ENCODE peak calls at places on chromosomes 6 and 20, in nine cellular contexts. U is GM23248; E is IMR-90; B is left ventricle myocardium inferior; T is Peyer's patch; Z is CD8-positive, alpha-beta memory T cell; P is heart right ventricle; I is neuronal stem cell; G is GM23338. X is an unnamed sample.

GRCh38 chr6:154537486-154537885 is 27.0 kb upstream of the CNKSR3 start:
- DNase-seq in U (no peak), E (no peak), B (no peak), T (no peak), Z (no peak), P (no peak), I (no peak), G (peak; percentile 27), X (no peak)

GRCh38 chr6:28816909-28817807 is 106.6 kb downstream of the TRIM27 start:
- DNase-seq in U (peak; percentile 71), E (peak; percentile 86), B (no peak), T (no peak), Z (no peak), P (no peak), I (no peak), G (peak; percentile 68), X (no peak)

GRCh38 chr20:47872341-47872740 is 87.1 kb upstream of the SULF2 start:
- DNase-seq in U (no peak), E (no peak), B (no peak), T (no peak), Z (no peak), P (no peak), I (no peak), G (no peak), X (no peak)

GRCh38 chr6:154479388-154480143 is 30.9 kb downstream of the CNKSR3 start:
- DNase-seq in U (peak; percentile 53), E (peak; percentile 67), B (no peak), T (no peak), Z (no peak), P (no peak), I (no peak), G (no peak), X (no peak)

GRCh38 chr6:84220809-84221409 is 6.5 kb downstream of the CEP162 start:
- DNase-seq in U (peak; percentile 49), E (peak; percentile 36), B (no peak), T (no peak), Z (no peak), P (no peak), I (no peak), G (peak; percentile 44), X (no peak)

GRCh38 chr20:7113577-7114466 is 346.3 kb downstream of the BMP2 start:
- DNase-seq in U (peak; percentile 40), E (peak; percentile 1), B (peak; percentile 30), T (no peak), Z (no peak), P (peak; percentile 50), I (peak; percentile 61), G (peak; percentile 76), X (peak; percentile 25)

GRCh38 chr6:129134535-129134934 is 251.6 kb downstream of the LAMA2 start:
- DNase-seq in U (no peak), E (no peak), B (no peak), T (no peak), Z (no peak), P (no peak), I (no peak), G (no peak), X (peak; percentile 62)

GRCh38 chr6:45697605-45698004 is 318.1 kb downstream of the CLIC5 start:
- DNase-seq in U (peak; percentile 97), E (peak; percentile 99), B (no peak), T (no peak), Z (no peak), P (no peak), I (peak; percentile 18), G (no peak), X (no peak)

GRCh38 chr6:119727504-119728219 is 378.1 kb upstream of the MAN1A1 start:
- DNase-seq in U (no peak), E (no peak), B (no peak), T (no peak), Z (no peak), P (no peak), I (no peak), G (peak; percentile 38), X (no peak)

GRCh38 chr6:136820541-136820940 is 1.9 kb upstream of the PEX7 start:
- DNase-seq in U (no peak), E (no peak), B (no peak), T (no peak), Z (no peak), P (peak; percentile 42), I (no peak), G (no peak), X (no peak)

GRCh38 chr20:49562341-49563014 is 5.5 kb downstream of the PTGIS start:
- DNase-seq in U (peak; percentile 96), E (peak; percentile 84), B (peak; percentile 80), T (no peak), Z (no peak), P (peak; percentile 89), I (no peak), G (peak; percentile 84), X (peak; percentile 88)

GRCh38 chr20:63686492-63687321 is 9.7 kb upstream of the TNFRSF6B start:
- DNase-seq in U (peak; percentile 94), E (peak; percentile 80), B (peak; percentile 78), T (peak; percentile 73), Z (no peak), P (peak; percentile 89), I (no peak), G (no peak), X (peak; percentile 90)

GRCh38 chr6:166313255-166314070 is 5.3 kb upstream of the PRR18 start:
- DNase-seq in U (peak; percentile 46), E (peak; percentile 45), B (no peak), T (no peak), Z (peak; percentile 65), P (no peak), I (peak; percentile 31), G (peak; percentile 77), X (no peak)

GRCh38 chr6:130826442-130827246 is 562 bp upstream of the SMLR1 start:
- DNase-seq in U (no peak), E (no peak), B (no peak), T (no peak), Z (no peak), P (no peak), I (no peak), G (no peak), X (no peak)

GRCh38 chr20:22762576-22763256 is 178.3 kb upstream of the FOXA2 start:
- DNase-seq in U (no peak), E (no peak), B (no peak), T (no peak), Z (no peak), P (no peak), I (no peak), G (no peak), X (no peak)

DNA sequence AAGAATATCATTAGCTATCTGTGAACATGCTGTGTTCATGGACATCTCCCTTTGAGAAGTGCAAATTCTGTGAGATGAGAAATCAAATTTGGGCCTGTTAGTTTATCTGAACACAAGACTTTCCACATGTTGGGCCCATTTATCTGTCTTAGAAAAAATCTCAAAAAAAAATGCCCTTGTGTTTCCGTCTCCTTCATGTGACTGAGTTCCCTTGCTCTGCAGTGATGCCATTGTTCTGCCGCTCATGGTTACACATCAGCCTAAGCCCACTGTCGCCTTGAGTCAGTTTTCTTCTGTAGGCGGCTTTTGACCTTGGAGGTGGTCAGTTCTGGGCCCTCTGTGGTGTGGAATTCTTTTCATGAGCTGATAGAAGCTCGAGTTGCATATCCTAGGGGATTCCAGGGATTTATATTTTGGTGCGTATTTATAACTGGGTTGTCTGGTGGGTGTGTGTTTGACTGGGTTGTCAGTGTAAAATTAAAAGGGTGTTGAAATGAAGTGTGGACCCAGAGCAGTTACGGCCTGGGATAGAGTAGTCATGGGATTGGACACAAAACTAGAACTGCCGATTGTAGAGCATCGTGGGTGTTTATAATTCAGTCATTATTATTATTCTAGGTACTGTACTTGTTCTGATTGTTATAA is 156.7 kb downstream of the JARID2 start:
- DNase-seq in U (no peak), E (peak; percentile 9), B (no peak), T (no peak), Z (no peak), P (no peak), I (no peak), G (no peak), X (no peak)
- H3K4me1 ChIP-seq in U (peaks cover 34% of the 10 kb centered on the region), E (peaks cover 13% of the 10 kb centered on the region), B (peaks cover 90% of the 10 kb centered on the region), T (peaks cover 9% of the 10 kb centered on the region), Z (peaks cover 73% of the 10 kb centered on the region), P (peaks cover 72% of the 10 kb centered on the region), I (peaks cover 32% of the 10 kb centered on the region), G (peaks cover 99% of the 10 kb centered on the region), X (peaks cover 19% of the 10 kb centered on the region)

GRCh38 chr6:36329798-36330291 is 6.8 kb downstream of the BNIP5 start:
- DNase-seq in U (no peak), E (no peak), B (no peak), T (no peak), Z (no peak), P (no peak), I (no peak), G (peak; percentile 72), X (no peak)
- H3K27me3 ChIP-seq in U (peaks cover 57% of the 10 kb centered on the region), E (peaks cover 85% of the 10 kb centered on the region), B (peaks cover 87% of the 10 kb centered on the region), T (no peaks in the 10 kb centered on the region), Z (peaks cover 15% of the 10 kb centered on the region), P (peaks cover 35% of the 10 kb centered on the region), I (no peaks in the 10 kb centered on the region), G (no peaks in the 10 kb centered on the region), X (no peaks in the 10 kb centered on the region)

GRCh38 chr6:25025919-25026301 is 90.2 kb upstream of the RIPOR2 start:
- DNase-seq in U (no peak), E (peak; percentile 22), B (no peak), T (no peak), Z (no peak), P (no peak), I (no peak), G (no peak), X (no peak)

GRCh38 chr6:25026723-25027122 is 91.0 kb upstream of the RIPOR2 start:
- DNase-seq in U (no peak), E (no peak), B (no peak), T (no peak), Z (no peak), P (no peak), I (no peak), G (no peak), X (no peak)

GRCh38 chr6:25027221-25027916 is 91.6 kb upstream of the RIPOR2 start:
- DNase-seq in U (no peak), E (no peak), B (no peak), T (no peak), Z (peak; percentile 85), P (no peak), I (no peak), G (peak; percentile 69), X (no peak)

GRCh38 chr6:25025248-25025918 is 89.6 kb upstream of the RIPOR2 start:
- DNase-seq in U (no peak), E (no peak), B (no peak), T (no peak), Z (no peak), P (no peak), I (no peak), G (no peak), X (no peak)

GRCh38 chr6:25028346-25028745 is 92.6 kb upstream of the RIPOR2 start:
- DNase-seq in U (no peak), E (no peak), B (no peak), T (no peak), Z (no peak), P (no peak), I (no peak), G (no peak), X (no peak)
- H3K4me1 ChIP-seq in U (no peaks in the 10 kb centered on the region), E (no peaks in the 10 kb centered on the region), B (no peaks in the 10 kb centered on the region), T (no peaks in the 10 kb centered on the region), Z (peaks cover 35% of the 10 kb centered on the region), P (no peaks in the 10 kb centered on the region), I (no peaks in the 10 kb centered on the region), G (peaks cover 32% of the 10 kb centered on the region), X (no peaks in the 10 kb centered on the region)

DNA sequence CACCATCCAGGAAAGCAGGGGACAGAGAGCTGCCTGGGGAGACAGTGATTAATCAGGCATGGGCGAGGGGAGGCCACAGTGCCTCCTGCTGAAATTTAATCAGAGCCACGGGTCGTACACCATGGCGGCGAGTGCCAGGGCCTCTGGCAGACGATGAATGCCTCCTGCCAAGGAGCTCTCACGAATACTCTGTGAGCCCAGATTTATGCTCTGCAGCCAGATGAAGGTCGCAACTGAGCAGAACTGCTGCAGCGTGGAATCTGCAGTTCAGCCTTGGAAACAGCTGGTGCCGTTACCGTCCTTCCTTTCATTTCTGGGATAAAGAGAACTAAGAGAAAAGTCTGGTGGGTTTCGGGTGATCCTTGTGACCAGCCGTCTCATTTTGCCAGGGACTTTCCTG is 85.6 kb downstream of the BFSP1 start:
- DNase-seq in U (no peak), E (no peak), B (no peak), T (no peak), Z (no peak), P (no peak), I (no peak), G (no peak), X (no peak)
- H3K27me3 ChIP-seq in U (peaks cover 31% of the 10 kb centered on the region), E (peaks cover 21% of the 10 kb centered on the region), B (peaks cover 41% of the 10 kb centered on the region), T (no peaks in the 10 kb centered on the region), Z (no peaks in the 10 kb centered on the region), P (no peaks in the 10 kb centered on the region), I (no peaks in the 10 kb centered on the region), G (no peaks in the 10 kb centered on the region), X (no peaks in the 10 kb centered on the region)